ENCODE peak calls at places on chromosomes 11 and 22, in ten cellular contexts. O is IMR-90, V is BE2C, M is GM23248, P is Peyer's patch, Z is uterus, B is lower lobe of right lung, E is heart left ventricle, H is astrocyte of the cerebellum, R is ovary. C is an unnamed sample.

GRCh38 chr11:44127130-44127529 is 31.7 kb downstream of the EXT2 start:
- DNase-seq in E (no peak), M (no peak), B (no peak), P (no peak), R (no peak), H (no peak), Z (no peak), O (no peak), V (no peak), C (no peak)

GRCh38 chr11:123188508-123189165 is 6.4 kb downstream of the CLMP start:
- DNase-seq in M (peak), E (no peak), P (no peak), H (peak), B (no peak), O (peak), R (no peak), V (no peak), Z (no peak), C (peak)

GRCh38 chr11:32103941-32104340 is 13.1 kb downstream of the RCN1 start:
- DNase-seq in M (no peak), H (no peak), R (no peak), Z (no peak), E (no peak), O (no peak), B (no peak), P (no peak), V (no peak), C (no peak)

GRCh38 chr11:36219996-36220395 is 69.2 kb downstream of the COMMD9 start:
- DNase-seq in B (no peak), P (no peak), H (no peak), O (no peak), Z (no peak), E (no peak), R (no peak), V (no peak), M (no peak), C (no peak)

GRCh38 chr11:67356867-67357561 is 3.7 kb upstream of the POLD4 start:
- DNase-seq in E (peak), P (peak), B (peak), R (peak), M (peak), Z (peak), V (peak), O (peak), H (peak), C (peak)

GRCh38 chr11:117471776-117472175 is 144.1 kb downstream of the CEP164 start:
- DNase-seq in E (no peak), V (no peak), P (no peak), M (no peak), R (no peak), O (no peak), H (no peak), B (no peak), Z (no peak), C (no peak)

GRCh38 chr11:16292167-16292859 is 64.0 kb downstream of the SOX6 start:
- DNase-seq in P (no peak), Z (no peak), H (no peak), V (no peak), M (no peak), O (no peak), B (no peak), R (no peak), E (no peak), C (peak)

GRCh38 chr11:68383976-68384501 is 71.6 kb downstream of the LRP5 start:
- DNase-seq in B (peak), R (peak), M (peak), P (peak), V (peak), O (peak), E (peak), H (no peak), Z (peak), C (peak)

GRCh38 chr22:46033256-46034200 is 56.6 kb upstream of the WNT7B start:
- DNase-seq in R (peak), B (no peak), M (peak), O (peak), P (no peak), V (no peak), E (peak), H (no peak), Z (peak), C (no peak)

GRCh38 chr11:58933661-58934060 is 5.6 kb upstream of the GLYATL1 start:
- DNase-seq in Z (no peak), R (no peak), M (no peak), P (no peak), O (no peak), V (no peak), H (no peak), B (no peak), E (no peak), C (no peak)

GRCh38 chr11:15824060-15824459 is 532.3 kb downstream of the SOX6 start:
- DNase-seq in M (no peak), H (no peak), Z (no peak), R (no peak), E (no peak), B (no peak), O (peak), V (no peak), P (no peak), C (no peak)

GRCh38 chr11:66115638-66116410 is 45.8 kb downstream of the PACS1 start:
- DNase-seq in E (no peak), R (no peak), P (no peak), O (peak), M (no peak), B (no peak), H (no peak), V (no peak), Z (no peak), C (peak)
- H3K4me3 ChIP-seq in E (no peak), R (no peak), P (no peak), O (no peak), M (no peak), B (no peak), H (no peak), V (no peak), Z (no peak), C (peak)

DNA sequence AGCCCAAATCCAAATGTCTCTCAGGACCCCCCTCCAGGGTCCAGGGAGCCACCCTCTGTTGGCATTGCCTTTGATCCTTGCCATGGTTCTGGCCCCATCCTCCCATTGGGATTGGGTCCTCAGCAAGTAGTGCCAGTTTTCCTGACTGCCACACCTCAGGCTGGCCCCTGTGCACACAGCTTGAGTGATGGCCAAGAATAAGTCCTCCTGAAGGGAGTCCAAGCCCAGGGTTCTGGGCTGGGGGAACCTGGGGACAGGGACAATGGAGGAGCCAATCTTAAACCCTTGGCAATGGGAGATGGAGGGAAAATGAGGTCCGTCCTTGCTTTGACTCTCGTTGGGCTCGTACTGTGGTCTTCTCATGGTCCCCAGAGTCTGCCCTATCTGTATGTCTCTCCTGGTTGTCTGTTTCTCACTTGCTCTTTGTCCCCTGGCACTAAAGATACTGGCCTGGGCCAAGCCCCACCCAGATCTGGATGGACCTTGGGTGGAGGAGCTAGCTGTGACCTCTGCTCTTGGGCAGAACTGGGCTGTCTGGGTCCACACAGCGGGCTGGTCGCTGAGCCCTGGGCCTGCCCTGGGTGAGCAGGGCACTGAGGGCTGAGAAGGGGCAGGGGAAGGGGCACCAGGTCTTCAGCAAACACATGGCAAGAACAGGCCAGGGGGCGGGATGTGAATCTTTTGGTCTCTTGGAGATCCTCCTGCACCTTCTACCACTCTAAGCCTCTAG is 2.9 kb downstream of the SOX10 start:
- DNase-seq in E (no peak), R (no peak), O (no peak), P (peak), B (no peak), H (no peak), Z (no peak), M (no peak), V (no peak), C (no peak)
- H3K4me3 ChIP-seq in E (peak), R (no peak), O (no peak), P (no peak), B (no peak), H (no peak), Z (no peak), M (no peak), V (no peak), C (no peak)

GRCh38 chr11:20594274-20595061 is 4.9 kb upstream of the SLC6A5 start:
- DNase-seq in E (no peak), O (no peak), P (no peak), M (no peak), H (no peak), B (no peak), Z (no peak), R (no peak), V (no peak), C (no peak)

GRCh38 chr11:20592741-20593140 is 6.7 kb upstream of the SLC6A5 start:
- DNase-seq in O (no peak), E (no peak), Z (no peak), M (no peak), R (no peak), P (no peak), H (no peak), V (no peak), B (no peak), C (no peak)

GRCh38 chr11:20584093-20584774 is 15.2 kb upstream of the SLC6A5 start:
- DNase-seq in M (peak), V (peak), R (no peak), O (no peak), E (no peak), P (no peak), Z (no peak), B (no peak), H (no peak), C (no peak)

GRCh38 chr11:20595101-20595500 is 4.3 kb upstream of the SLC6A5 start:
- DNase-seq in R (no peak), H (no peak), Z (no peak), B (no peak), P (no peak), M (no peak), O (no peak), V (no peak), E (no peak), C (no peak)

GRCh38 chr11:20589796-20590195 is 9.6 kb upstream of the SLC6A5 start:
- DNase-seq in R (no peak), M (no peak), O (no peak), H (no peak), P (no peak), Z (no peak), B (no peak), V (peak), E (no peak), C (no peak)
- H3K4me3 ChIP-seq in R (no peak), M (no peak), O (no peak), H (no peak), P (no peak), Z (no peak), B (no peak), V (no peak), E (no peak), C (no peak)

DNA sequence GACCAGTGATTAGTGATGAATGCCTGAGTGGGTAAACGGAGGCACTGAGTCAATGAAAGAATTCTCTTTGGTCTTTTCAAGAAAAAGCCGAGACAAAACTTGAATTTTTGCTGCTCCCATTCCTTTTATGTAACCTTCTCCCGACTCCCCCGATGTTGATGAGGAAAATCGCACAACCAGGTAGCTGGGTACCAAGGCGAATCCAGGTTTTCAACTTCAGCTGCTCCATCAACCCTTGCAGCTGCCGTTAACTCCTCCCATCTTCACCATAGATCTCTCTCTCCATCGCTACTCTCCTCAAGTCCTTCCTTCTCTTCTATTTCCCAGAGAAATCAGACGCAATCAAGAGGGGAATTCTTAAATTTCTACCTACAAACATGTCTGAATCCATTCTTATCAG is 611 bp upstream of the USP2 start:
- DNase-seq in H (no peak), R (no peak), E (no peak), B (no peak), V (no peak), P (no peak), M (peak), O (no peak), Z (no peak), C (no peak)
- H3K4me3 ChIP-seq in H (peak), R (peak), E (peak), B (peak), V (peak), P (peak), M (peak), O (peak), Z (peak), C (peak)

GRCh38 chr11:74736031-74736430 is 4.8 kb upstream of the CHRDL2 start:
- DNase-seq in V (no peak), Z (no peak), E (no peak), P (no peak), R (no peak), O (no peak), H (no peak), B (no peak), M (no peak), C (no peak)

GRCh38 chr11:74743640-74744039 is 5.0 kb upstream of the RNF169 start:
- DNase-seq in H (no peak), R (no peak), P (no peak), Z (no peak), O (no peak), B (no peak), V (no peak), E (no peak), M (no peak), C (no peak)

GRCh38 chr11:74735566-74735965 is 4.3 kb upstream of the CHRDL2 start:
- DNase-seq in P (no peak), B (no peak), M (no peak), E (no peak), V (no peak), H (no peak), R (no peak), O (no peak), Z (no peak), C (no peak)

GRCh38 chr11:74742070-74742469 is 6.6 kb upstream of the RNF169 start:
- DNase-seq in B (no peak), R (no peak), O (no peak), Z (no peak), P (no peak), E (no peak), H (no peak), M (no peak), V (no peak), C (no peak)

GRCh38 chr11:74739546-74740270 is 8.5 kb upstream of the CHRDL2 start:
- DNase-seq in B (no peak), R (no peak), H (peak), P (no peak), Z (peak), O (peak), E (no peak), M (peak), V (peak), C (peak)
- H3K4me3 ChIP-seq in B (no peak), R (no peak), H (no peak), P (no peak), Z (no peak), O (no peak), E (no peak), M (no peak), V (no peak), C (no peak)

GRCh38 chr22:39392341-39392948 is 7.1 kb upstream of the TAB1 start:
- DNase-seq in M (peak), P (no peak), V (no peak), H (no peak), O (no peak), B (no peak), Z (no peak), R (no peak), E (no peak), C (no peak)

GRCh38 chr22:39401301-39401631 is 1.7 kb downstream of the TAB1 start:
- DNase-seq in R (no peak), V (no peak), Z (no peak), E (peak), H (no peak), M (no peak), O (no peak), P (no peak), B (no peak), C (no peak)

GRCh38 chr22:39396797-39397195 is 2.8 kb upstream of the TAB1 start:
- DNase-seq in P (no peak), M (no peak), H (no peak), R (no peak), V (no peak), O (no peak), B (no peak), Z (no peak), E (no peak), C (no peak)

DNA sequence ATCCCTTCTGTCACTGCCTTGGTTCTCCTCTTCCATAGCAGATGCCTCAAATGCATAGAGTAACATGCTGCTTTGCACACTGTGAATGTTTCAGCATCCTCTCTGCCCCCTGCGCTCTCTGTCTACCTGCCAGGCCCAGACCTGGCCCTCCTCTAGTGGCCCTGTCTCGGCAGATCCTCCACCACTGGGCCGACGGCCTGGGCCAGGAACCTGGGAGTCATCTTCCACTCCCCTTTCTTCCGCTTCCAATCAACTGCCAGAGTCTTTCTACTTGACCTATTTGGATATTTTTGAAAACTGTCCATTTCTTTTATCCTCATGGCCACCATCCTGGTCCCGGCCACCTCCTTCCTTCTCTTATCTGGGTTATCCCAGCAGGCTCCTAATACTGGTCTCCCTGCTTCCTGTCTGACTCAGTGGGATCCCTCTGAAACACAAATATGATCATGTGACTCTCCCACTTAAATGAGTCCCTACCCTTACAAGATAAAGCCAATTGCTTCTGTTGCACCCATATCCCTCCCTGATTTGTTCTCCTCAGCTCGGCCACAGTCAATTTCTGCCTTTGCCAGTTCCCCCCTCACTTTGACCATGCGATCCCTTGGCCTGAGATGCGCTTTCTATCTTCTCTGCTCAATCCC is 3.3 kb upstream of the TAB1 start:
- DNase-seq in O (peak), E (no peak), Z (no peak), R (no peak), B (no peak), M (no peak), P (no peak), H (no peak), V (no peak), C (no peak)
- H3K4me3 ChIP-seq in O (no peak), E (no peak), Z (no peak), R (no peak), B (no peak), M (no peak), P (no peak), H (no peak), V (no peak), C (no peak)

GRCh38 chr11:62555464-62556092 is 9.0 kb upstream of the AHNAK start:
- DNase-seq in V (no peak), M (peak), Z (no peak), H (no peak), P (no peak), B (peak), O (peak), E (peak), R (no peak), C (peak)
- H3K4me3 ChIP-seq in V (no peak), M (peak), Z (no peak), H (peak), P (no peak), B (peak), O (no peak), E (no peak), R (no peak), C (no peak)

DNA sequence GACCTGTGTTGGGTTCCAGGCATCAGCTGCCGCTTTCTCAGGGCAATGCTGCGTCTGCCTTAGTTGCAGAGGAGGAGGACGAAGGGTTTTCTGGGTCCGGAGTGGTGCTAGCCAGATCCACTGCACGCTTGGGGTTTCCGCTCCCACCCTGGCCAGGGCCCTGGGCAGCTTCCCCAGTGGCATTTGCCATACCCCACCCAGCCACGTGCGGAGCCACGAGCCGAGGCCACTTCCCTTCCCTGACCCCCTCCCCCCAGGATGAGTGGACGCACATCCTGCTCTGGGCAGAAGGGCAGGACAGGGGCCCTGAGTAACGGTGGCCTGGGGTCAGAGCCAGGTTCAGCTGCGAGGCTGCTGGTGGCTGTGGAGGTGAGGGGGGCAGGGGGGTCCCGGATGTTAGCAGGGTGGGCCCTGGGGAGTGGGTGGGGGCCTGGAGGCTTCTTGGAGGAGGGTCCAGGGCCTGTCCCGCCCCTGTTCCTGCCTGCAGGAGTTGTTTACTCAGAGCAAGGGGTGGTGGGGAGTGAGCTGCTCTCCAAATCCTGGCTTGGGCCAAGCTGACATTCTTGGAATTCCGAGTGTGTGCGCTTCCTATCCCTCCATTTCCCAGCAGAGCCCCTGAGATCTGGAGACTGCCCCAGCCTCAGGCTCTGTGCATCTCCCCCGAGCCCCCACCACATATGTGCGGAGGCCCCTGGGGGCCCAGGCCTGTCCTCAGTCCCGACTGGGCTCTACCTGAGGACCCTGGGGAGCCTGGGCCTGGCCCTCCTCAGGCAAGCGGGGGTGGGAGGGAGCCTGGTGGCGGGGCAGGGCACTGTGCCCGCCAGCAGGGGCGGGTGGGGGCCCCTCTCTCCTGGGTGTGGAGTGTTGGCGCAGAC is 1.4 kb downstream of the TSPAN4 start:
- DNase-seq in E (peak), P (peak), O (peak), M (peak), V (no peak), Z (peak), H (peak), R (peak), B (peak), C (peak)
- H3K4me3 ChIP-seq in E (peak), P (peak), O (peak), M (peak), V (peak), Z (peak), H (peak), R (peak), B (peak), C (peak)

C was measured in SJCRH30.